ENCODE peak calls at places on chromosomes 4 and X, in seven cellular contexts. B is osteoblast; D is lower lobe of right lung; G is astrocyte; E is CD8-positive, alpha-beta T cell; I is mucosa of descending colon; R is Caco-2. W is an unnamed sample.

GRCh38 chr4:139279723-139280620 is at the start of gene MGARP:
- DNase-seq in B (peak; percentile 92), D (peak; percentile 49), G (peak; percentile 27), E (peak; percentile 50), I (no peak), R (no peak), W (peak; percentile 29)

GRCh38 chr4:26484538-26484937 is 5.7 kb downstream of the CCKAR start:
- DNase-seq in B (no peak), D (no peak), G (no peak), E (no peak), I (no peak), R (no peak), W (no peak)

GRCh38 chrX:120111611-120112010 is 4.1 kb downstream of the RHOXF1 start:
- DNase-seq in B (no peak), D (no peak), G (no peak), E (no peak), I (no peak), R (no peak), W (no peak)

GRCh38 chr4:169397762-169398161 is 127.0 kb upstream of the SH3RF1 start:
- DNase-seq in B (no peak), D (no peak), G (peak; percentile 55), E (no peak), I (no peak), R (no peak), W (no peak)

GRCh38 chrX:104195489-104196084 is 29.3 kb downstream of the FAM199X start:
- DNase-seq in B (no peak), D (no peak), G (no peak), E (no peak), I (peak; percentile 10), R (peak; percentile 16), W (peak; percentile 3)

GRCh38 chr4:126710935-126711334 is 921.8 kb upstream of the INTU start:
- DNase-seq in B (no peak), D (no peak), G (no peak), E (no peak), I (no peak), R (no peak), W (no peak)

GRCh38 chr4:8078610-8079015 is 80.0 kb downstream of the ABLIM2 start:
- DNase-seq in B (peak; percentile 8), D (no peak), G (no peak), E (no peak), I (no peak), R (no peak), W (no peak)

GRCh38 chr4:142181021-142181420 is 544.6 kb downstream of the IL15 start:
- DNase-seq in B (no peak), D (no peak), G (no peak), E (no peak), I (no peak), R (no peak), W (no peak)

GRCh38 chrX:18927558-18927957 is 56.4 kb downstream of the PHKA2 start:
- DNase-seq in B (no peak), D (no peak), G (no peak), E (no peak), I (no peak), R (no peak), W (no peak)

GRCh38 chr4:151117371-151117962 is 18.0 kb downstream of the RPS3A start:
- DNase-seq in B (peak; percentile 84), D (no peak), G (peak; percentile 39), E (peak; percentile 52), I (peak; percentile 85), R (peak; percentile 71), W (peak; percentile 66)

GRCh38 chr4:85180533-85180932 is 214.0 kb upstream of the WDFY3 start:
- DNase-seq in B (no peak), D (no peak), G (no peak), E (no peak), I (no peak), R (no peak), W (no peak)

GRCh38 chr4:147371661-147372060 is 109.2 kb upstream of the EDNRA start:
- DNase-seq in B (no peak), D (no peak), G (peak; percentile 79), E (no peak), I (no peak), R (no peak), W (no peak)

GRCh38 chr4:121189811-121190210 is 25.7 kb upstream of the TNIP3 start:
- DNase-seq in B (no peak), D (no peak), G (no peak), E (peak; percentile 73), I (peak; percentile 37), R (no peak), W (no peak)

GRCh38 chrX:129145382-129145781 is 377.9 kb downstream of the SMARCA1 start:
- DNase-seq in B (peak; percentile 27), D (no peak), G (no peak), E (no peak), I (no peak), R (no peak), W (no peak)

GRCh38 chrX:108165349-108166111 is 74.0 kb downstream of the ATG4A start:
- DNase-seq in B (no peak), D (no peak), G (peak; percentile 21), E (no peak), I (peak; percentile 23), R (peak; percentile 4), W (no peak)

GRCh38 chrX:149567621-149568417 is 18.1 kb upstream of the HSFX3 start:
- DNase-seq in B (no peak), D (no peak), G (no peak), E (no peak), I (no peak), R (no peak), W (no peak)

GRCh38 chr4:143742834-143743233 is 42.4 kb upstream of the FREM3 start:
- DNase-seq in B (no peak), D (no peak), G (no peak), E (no peak), I (no peak), R (no peak), W (no peak)

GRCh38 chr4:143355540-143356217 is 19.0 kb downstream of the GAB1 start:
- DNase-seq in B (no peak), D (no peak), G (peak; percentile 46), E (no peak), I (no peak), R (no peak), W (no peak)

GRCh38 chrX:16222123-16222522 is 54.8 kb downstream of the MAGEB17 start:
- DNase-seq in B (peak; percentile 1), D (no peak), G (peak; percentile 60), E (no peak), I (no peak), R (no peak), W (no peak)

DNA sequence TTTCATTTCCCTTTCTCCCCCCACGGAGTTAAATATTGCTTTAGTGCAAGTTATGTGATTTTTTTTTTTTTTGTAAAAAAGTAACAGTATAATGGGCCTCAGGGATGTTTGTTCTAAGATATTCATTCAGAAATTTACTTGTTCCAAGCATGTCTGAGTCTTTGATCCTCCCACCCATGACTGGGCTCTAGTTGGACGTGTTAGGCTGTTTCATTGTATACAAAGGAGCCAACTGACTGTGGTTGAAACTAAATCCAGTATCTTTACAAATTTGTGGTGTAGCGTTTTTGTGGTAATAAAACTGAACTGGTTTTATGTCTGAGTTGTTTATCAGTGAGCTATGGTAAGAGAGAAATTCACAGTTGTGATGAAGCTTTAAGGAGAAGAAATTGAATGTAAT is 74.1 kb downstream of the DOCK11 start:
- DNase-seq in B (no peak), D (no peak), G (peak; percentile 54), E (no peak), I (no peak), R (no peak), W (no peak)
- H3K36me3 ChIP-seq in B (no peaks in the 10 kb centered on the region), D (peaks cover 10% of the 10 kb centered on the region), G (no peaks in the 10 kb centered on the region), E (peaks cover 17% of the 10 kb centered on the region), I (no peaks in the 10 kb centered on the region), R (no peaks in the 10 kb centered on the region), W (no peaks in the 10 kb centered on the region)

DNA sequence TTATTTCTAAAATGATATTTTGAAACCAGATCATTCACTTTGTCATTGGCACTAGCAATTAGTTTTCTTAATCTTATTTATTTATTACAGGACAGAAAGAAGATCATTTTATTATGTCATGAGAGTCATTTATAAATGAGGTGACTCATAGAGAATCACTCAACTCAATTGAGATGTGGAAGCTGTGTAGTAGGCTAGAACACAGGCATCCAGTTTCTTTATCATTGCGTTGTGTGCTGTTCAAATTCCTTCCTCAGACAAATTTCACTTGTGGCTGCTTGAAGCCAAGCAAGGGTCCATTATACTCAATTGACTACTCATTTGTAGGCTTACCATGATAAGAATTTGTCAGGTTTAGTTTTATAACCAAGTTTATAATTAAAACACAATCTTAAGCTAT is 87.6 kb downstream of the MRPL1 start:
- DNase-seq in B (no peak), D (no peak), G (peak; percentile 15), E (no peak), I (no peak), R (no peak), W (no peak)
- H3K36me3 ChIP-seq in B (peaks cover 9% of the 10 kb centered on the region), D (peaks cover 38% of the 10 kb centered on the region), G (peaks cover 11% of the 10 kb centered on the region), E (peaks cover 3% of the 10 kb centered on the region), I (no peaks in the 10 kb centered on the region), R (no peaks in the 10 kb centered on the region), W (no peaks in the 10 kb centered on the region)

DNA sequence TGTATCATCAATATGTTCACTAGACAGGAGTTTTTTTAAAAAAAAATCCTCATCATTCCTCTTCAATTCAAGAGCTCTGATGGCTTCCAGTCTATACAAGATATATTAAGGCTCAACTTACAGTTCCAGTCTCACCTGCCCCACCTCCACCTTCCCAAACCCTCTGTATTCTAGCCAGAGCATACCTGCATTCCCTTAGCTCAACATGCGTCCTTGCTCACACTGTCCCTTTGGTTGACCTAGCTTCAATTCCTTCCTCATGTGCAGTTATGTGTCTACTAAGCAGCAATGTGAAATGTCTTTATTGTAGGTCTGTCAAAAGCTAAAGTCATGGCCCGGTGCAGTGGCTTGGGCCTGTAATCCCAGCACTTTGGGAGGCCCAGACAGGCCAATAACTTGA is 10.8 kb downstream of the DHX15 start:
- DNase-seq in B (no peak), D (no peak), G (no peak), E (no peak), I (no peak), R (no peak), W (no peak)
- H3K36me3 ChIP-seq in B (peaks cover 63% of the 10 kb centered on the region), D (peaks cover 73% of the 10 kb centered on the region), G (peaks cover 35% of the 10 kb centered on the region), E (peaks cover 25% of the 10 kb centered on the region), I (no peaks in the 10 kb centered on the region), R (peaks cover 4% of the 10 kb centered on the region), W (no peaks in the 10 kb centered on the region)

GRCh38 chr4:53450773-53451172 is 73.3 kb downstream of the FIP1L1 start:
- DNase-seq in B (no peak), D (no peak), G (peak; percentile 10), E (no peak), I (no peak), R (peak; percentile 7), W (no peak)

GRCh38 chr4:53459548-53459947 is 82.1 kb downstream of the FIP1L1 start:
- DNase-seq in B (no peak), D (no peak), G (peak; percentile 60), E (no peak), I (no peak), R (peak; percentile 60), W (no peak)

GRCh38 chr4:53456178-53456577 is 78.7 kb downstream of the FIP1L1 start:
- DNase-seq in B (no peak), D (no peak), G (no peak), E (no peak), I (no peak), R (no peak), W (no peak)

GRCh38 chr4:53453385-53453784 is 75.9 kb downstream of the FIP1L1 start:
- DNase-seq in B (no peak), D (no peak), G (no peak), E (no peak), I (no peak), R (no peak), W (no peak)

DNA sequence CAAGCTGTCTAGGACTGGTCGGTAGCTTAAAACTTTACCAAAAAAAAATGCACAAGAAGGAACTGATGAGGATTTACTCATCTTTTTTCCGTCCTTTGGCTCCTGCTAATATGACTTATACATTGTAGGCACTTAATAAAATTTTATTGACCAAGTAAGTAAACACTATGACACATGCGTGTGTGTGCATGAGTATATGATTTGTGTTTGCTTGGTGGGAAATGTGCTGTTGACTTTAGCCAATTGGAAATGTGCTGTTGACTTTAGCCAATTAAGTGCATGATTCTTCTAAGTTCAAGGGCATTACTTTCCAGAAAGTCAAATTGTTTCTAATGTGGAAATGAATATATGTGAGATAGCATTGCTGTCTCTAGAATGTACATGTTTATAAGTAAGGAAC is 78.3 kb downstream of the FIP1L1 start:
- DNase-seq in B (no peak), D (no peak), G (no peak), E (no peak), I (no peak), R (peak; percentile 22), W (no peak)
- H3K36me3 ChIP-seq in B (peaks cover 32% of the 10 kb centered on the region), D (peaks cover 85% of the 10 kb centered on the region), G (peaks cover 21% of the 10 kb centered on the region), E (peaks cover 23% of the 10 kb centered on the region), I (no peaks in the 10 kb centered on the region), R (peaks cover 1% of the 10 kb centered on the region), W (no peaks in the 10 kb centered on the region)

W was measured in body of pancreas.